ENCODE peak calls at places on chromosomes 2 and 18, in eight cellular contexts. M, T, I, D, Q, C, N and Y are unnamed samples.

GRCh38 chr2:176668879-176669395 is 399.7 kb downstream of the MTX2 start:
- DNase-seq in M (no peak), T (no peak), I (no peak), D (no peak), Q (no peak), C (no peak), N (no peak), Y (no peak)

GRCh38 chr2:1234731-1235308 is 178.4 kb upstream of the TPO start:
- DNase-seq in M (peak), T (no peak), I (no peak), D (no peak), Q (no peak), C (no peak), N (no peak), Y (no peak)

GRCh38 chr18:23924813-23925212 is 89.7 kb upstream of the TTC39C start:
- DNase-seq in M (peak), T (no peak), I (no peak), D (no peak), Q (no peak), C (no peak), N (no peak), Y (no peak)

GRCh38 chr2:43989549-43989948 is 6.2 kb downstream of the LRPPRC start:
- DNase-seq in M (no peak), T (no peak), I (no peak), D (no peak), Q (no peak), C (no peak), N (no peak), Y (no peak)

GRCh38 chr2:176138526-176139169 is 9.1 kb downstream of the HOXD8 start:
- DNase-seq in M (no peak), T (no peak), I (no peak), D (peak), Q (no peak), C (no peak), N (no peak), Y (no peak)

GRCh38 chr18:80133124-80133523 is 24.1 kb downstream of the ADNP2 start:
- DNase-seq in M (no peak), T (no peak), I (no peak), D (no peak), Q (no peak), C (no peak), N (no peak), Y (no peak)

GRCh38 chr2:20450201-20451108 is 3.6 kb downstream of the RHOB start:
- DNase-seq in M (peak), T (no peak), I (no peak), D (peak), Q (peak), C (no peak), N (peak), Y (no peak)

GRCh38 chr2:72147303-72147970 is at the start of gene CYP26B1:
- DNase-seq in M (no peak), T (no peak), I (peak), D (peak), Q (no peak), C (no peak), N (no peak), Y (peak)

GRCh38 chr2:158967731-158968395 is 577 bp upstream of the TANC1 start:
- DNase-seq in M (peak), T (no peak), I (no peak), D (no peak), Q (peak), C (no peak), N (peak), Y (no peak)

GRCh38 chr2:38149533-38149932 is 73.6 kb upstream of the CYP1B1 start:
- DNase-seq in M (peak), T (no peak), I (no peak), D (no peak), Q (no peak), C (no peak), N (no peak), Y (no peak)

GRCh38 chr2:119983108-119983507 is 29.8 kb upstream of the EPB41L5 start:
- DNase-seq in M (no peak), T (no peak), I (no peak), D (no peak), Q (no peak), C (no peak), N (no peak), Y (no peak)

GRCh38 chr2:69724540-69725159 is 17.3 kb upstream of the ANXA4 start:
- DNase-seq in M (peak), T (peak), I (no peak), D (peak), Q (peak), C (peak), N (peak), Y (peak)

GRCh38 chr18:22385718-22386117 is 32.0 kb downstream of the CTAGE1 start:
- DNase-seq in M (peak), T (no peak), I (no peak), D (no peak), Q (no peak), C (no peak), N (no peak), Y (no peak)

GRCh38 chr18:23200751-23201150 is 65.5 kb downstream of the CABLES1 start:
- DNase-seq in M (no peak), T (no peak), I (no peak), D (no peak), Q (no peak), C (no peak), N (no peak), Y (no peak)

GRCh38 chr2:156486614-156487013 is 50.4 kb downstream of the GPD2 start:
- DNase-seq in M (no peak), T (no peak), I (no peak), D (no peak), Q (no peak), C (no peak), N (no peak), Y (no peak)

GRCh38 chr18:46013484-46014189 is 46.5 kb upstream of the EPG5 start:
- DNase-seq in M (no peak), T (no peak), I (no peak), D (no peak), Q (no peak), C (peak), N (no peak), Y (no peak)

GRCh38 chr2:96921561-96922303 is 51.9 kb upstream of the SEMA4C start:
- DNase-seq in M (no peak), T (no peak), I (no peak), D (no peak), Q (no peak), C (no peak), N (no peak), Y (no peak)

GRCh38 chr2:222671259-222672067 is at the start of gene MOGAT1:
- DNase-seq in M (no peak), T (no peak), I (peak), D (peak), Q (no peak), C (no peak), N (peak), Y (no peak)

GRCh38 chr2:216589779-216590178 is 43.4 kb upstream of the IGFBP2 start:
- DNase-seq in M (no peak), T (no peak), I (no peak), D (no peak), Q (no peak), C (no peak), N (no peak), Y (no peak)

GRCh38 chr2:239879423-239880084 is 145.6 kb downstream of the NDUFA10 start:
- DNase-seq in M (no peak), T (no peak), I (no peak), D (no peak), Q (no peak), C (no peak), N (no peak), Y (no peak)

GRCh38 chr2:102100371-102101096 is 42.0 kb upstream of the IL1R1 start:
- DNase-seq in M (peak), T (no peak), I (no peak), D (no peak), Q (no peak), C (no peak), N (no peak), Y (no peak)